ENCODE peak calls at places on chromosomes 2 and 18, in seven cellular contexts. W is posterior cingulate gyrus; S is GM10248; L is NCI-H748 treated with DMSO at 0.1 percent for 48 hours; T is transverse colon; F is activated naive CD4-positive, alpha-beta T cell treated with anti-CD3 and anti-CD28 coated beads, Interleukin-2, amount 50 U/mL, for 72 hours; Q is stimulated activated CD4-positive, alpha-beta T cell treated with anti-CD3 and anti-CD28 coated beads, Interleukin-15, amount 100 ng/mL, for 1 hour. V is an unnamed sample.

GRCh38 chr18:48028716-48029115 is 98.3 kb upstream of the SMAD2 start:
- DNase-seq in W (no peak), S (no peak), L (no peak), T (no peak), F (no peak), Q (no peak), V (no peak)

GRCh38 chr2:132651115-132652099 is 18.6 kb downstream of the LYPD1 start:
- DNase-seq in W (no peak), S (no peak), L (peak), T (no peak), F (no peak), Q (no peak), V (peak)

GRCh38 chr2:238638100-238638981 is 209.5 kb upstream of the TWIST2 start:
- DNase-seq in W (no peak), S (no peak), L (no peak), T (no peak), F (no peak), Q (no peak), V (no peak)

GRCh38 chr2:151258121-151258520 is 3.5 kb downstream of the RBM43 start:
- DNase-seq in W (no peak), S (no peak), L (no peak), T (no peak), F (no peak), Q (no peak), V (no peak)

GRCh38 chr18:25805323-25805722 is 285.1 kb downstream of the SS18 start:
- DNase-seq in W (no peak), S (no peak), L (no peak), T (no peak), F (no peak), Q (no peak), V (no peak)

GRCh38 chr2:19140463-19141208 is 217.8 kb downstream of the OSR1 start:
- DNase-seq in W (no peak), S (no peak), L (no peak), T (no peak), F (no peak), Q (no peak), V (peak)

GRCh38 chr2:70510213-70510820 is 43.3 kb downstream of the TGFA start:
- DNase-seq in W (no peak), S (no peak), L (no peak), T (no peak), F (no peak), Q (no peak), V (peak)

GRCh38 chr2:158724803-158725271 is 70.3 kb upstream of the DAPL1 start:
- DNase-seq in W (no peak), S (no peak), L (no peak), T (no peak), F (no peak), Q (no peak), V (peak)

GRCh38 chr18:48767090-48767670 is 183.6 kb downstream of the SMAD7 start:
- DNase-seq in W (no peak), S (no peak), L (peak), T (no peak), F (no peak), Q (no peak), V (no peak)

GRCh38 chr2:68942827-68943226 is 9.9 kb downstream of the GKN2 start:
- DNase-seq in W (no peak), S (no peak), L (no peak), T (no peak), F (no peak), Q (no peak), V (no peak)

GRCh38 chr2:18987592-18988073 is 370.8 kb downstream of the OSR1 start:
- DNase-seq in W (peak), S (no peak), L (no peak), T (peak), F (no peak), Q (no peak), V (no peak)

GRCh38 chr2:178825183-178825582 is 18.0 kb upstream of the TTN start:
- DNase-seq in W (no peak), S (no peak), L (no peak), T (no peak), F (no peak), Q (no peak), V (no peak)

GRCh38 chr2:20514596-20515269 is 67.9 kb downstream of the RHOB start:
- DNase-seq in W (no peak), S (no peak), L (no peak), T (peak), F (no peak), Q (no peak), V (no peak)

GRCh38 chr2:114543106-114543806 is 100.8 kb downstream of the DPP10 start:
- DNase-seq in W (peak), S (no peak), L (no peak), T (peak), F (no peak), Q (no peak), V (peak)

GRCh38 chr18:46388295-46388694 is 268.7 kb downstream of the LOXHD1 start:
- DNase-seq in W (no peak), S (no peak), L (no peak), T (no peak), F (no peak), Q (no peak), V (no peak)